ENCODE peak calls at places on chromosomes 6 and 20, in ten cellular contexts. E is GM23248, X is endodermal cell, P is mammary epithelial cell, C is DND-41, Y is RWPE2, D is esophagus squamous epithelium, Q is ovary, R is prostate gland, O is tibial artery. N is an unnamed sample.

GRCh38 chr6:90502381-90502780 is 84.5 kb downstream of the MAP3K7 start:
- DNase-seq in X (no peak), D (no peak), O (no peak), Q (no peak), R (no peak), E (no peak), C (no peak), Y (no peak), P (no peak), N (no peak)

GRCh38 chr6:79536615-79536968 is 638 bp downstream of the LCA5 start:
- DNase-seq in Y (no peak), X (no peak), D (no peak), P (peak; percentile 41), O (peak; percentile 56), R (peak; percentile 46), E (peak; percentile 74), Q (peak; percentile 65), C (no peak), N (no peak)

GRCh38 chr6:144284753-144285547 is at the start of gene UTRN:
- DNase-seq in O (peak; percentile 79), C (peak; percentile 75), R (peak; percentile 76), Y (peak; percentile 81), X (peak; percentile 95), D (peak; percentile 13), Q (peak; percentile 86), P (peak; percentile 83), E (peak; percentile 93), N (peak; percentile 94)

GRCh38 chr6:146027586-146028249 is 1.1 kb upstream of the GRM1 start:
- DNase-seq in C (no peak), R (no peak), X (peak; percentile 64), D (no peak), Q (no peak), P (no peak), E (peak; percentile 2), Y (no peak), O (no peak), N (peak; percentile 51)

GRCh38 chr20:38833857-38834164 is 28.3 kb downstream of the PPP1R16B start:
- DNase-seq in C (peak; percentile 22), E (no peak), Q (no peak), O (no peak), P (no peak), D (no peak), Y (no peak), X (no peak), R (no peak), N (peak; percentile 32)

GRCh38 chr6:43779864-43780260 is 9.9 kb downstream of the VEGFA start:
- DNase-seq in D (no peak), O (no peak), X (no peak), C (no peak), R (peak; percentile 75), Q (no peak), Y (no peak), E (no peak), P (no peak), N (no peak)

GRCh38 chr6:33585403-33586107 is 5.5 kb upstream of the BAK1 start:
- DNase-seq in D (no peak), R (peak; percentile 72), C (peak; percentile 88), Y (no peak), X (peak; percentile 95), P (peak; percentile 69), Q (peak; percentile 90), O (peak; percentile 78), E (peak; percentile 76), N (peak; percentile 93)

GRCh38 chr20:57695012-57695411 is 14.8 kb downstream of the PMEPA1 start:
- DNase-seq in D (no peak), Y (peak; percentile 100), O (no peak), C (no peak), P (peak; percentile 94), X (no peak), Q (no peak), E (no peak), R (peak; percentile 78), N (no peak)

DNA sequence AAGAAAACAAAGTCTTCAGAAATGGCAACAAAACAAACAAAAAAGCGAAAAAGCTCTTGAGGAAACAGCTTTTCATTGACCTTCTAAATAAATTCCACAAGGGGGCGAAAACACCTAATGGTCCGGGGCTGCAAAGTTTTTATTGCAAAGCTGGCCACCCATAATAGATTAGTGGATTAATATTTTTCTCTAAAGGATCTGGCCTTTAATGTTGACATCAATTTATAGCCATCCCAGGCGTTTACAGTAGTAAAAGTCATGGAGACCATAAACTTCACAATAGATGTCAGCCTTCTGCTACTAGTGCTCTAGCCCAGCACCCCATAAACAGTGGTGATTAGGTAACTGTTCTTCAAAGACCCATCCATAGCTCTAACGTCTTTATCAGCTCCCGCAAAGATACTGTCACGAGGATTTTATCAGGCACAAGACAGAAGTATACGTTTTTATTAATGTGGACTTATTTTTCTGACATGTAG is 4.8 kb downstream of the CITED2 start:
- DNase-seq in C (peak; percentile 15), O (no peak), Y (no peak), P (peak; percentile 21), D (no peak), E (peak; percentile 88), Q (no peak), R (no peak), X (peak; percentile 50), N (no peak)
- H3K4me3 ChIP-seq in C (no peak overlapping the region), O (peak overlapping the region; percentile 89), Y (no peak overlapping the region), P (no peak overlapping the region), D (no peak overlapping the region), E (peak overlapping the region; percentile 97), Q (peak overlapping the region; percentile 96), R (no peak overlapping the region), X (peak overlapping the region; percentile 73), N (no peak overlapping the region)

DNA sequence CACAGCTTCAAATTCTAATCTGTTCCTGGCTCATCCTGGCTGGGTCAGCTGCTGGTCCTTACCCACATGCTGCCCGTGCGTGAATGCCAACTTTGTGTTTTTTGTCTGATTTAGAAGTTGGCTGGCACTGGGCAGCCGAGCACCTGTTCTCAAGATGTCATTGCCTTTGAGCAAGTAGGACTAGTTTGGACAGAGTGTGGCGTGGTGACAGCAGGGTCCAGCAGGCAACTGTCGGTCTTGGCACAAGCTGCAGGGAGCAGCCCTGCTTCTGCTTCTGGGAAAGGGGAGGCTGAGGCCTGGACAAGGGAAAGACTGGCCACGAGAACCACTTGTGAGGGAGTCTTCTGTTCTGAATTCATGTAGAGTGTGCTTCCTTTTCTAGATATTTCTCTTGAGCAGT is 26.3 kb upstream of the ADRM1 start:
- DNase-seq in E (no peak), Y (no peak), Q (no peak), C (no peak), O (no peak), D (no peak), P (no peak), R (no peak), X (no peak), N (no peak)
- H3K36me3 ChIP-seq in E (peaks cover 4% of the 10 kb centered on the region), Y (peaks cover 80% of the 10 kb centered on the region), Q (no peaks in the 10 kb centered on the region), C (peaks cover 74% of the 10 kb centered on the region), O (peaks cover 85% of the 10 kb centered on the region), D (peaks cover 97% of the 10 kb centered on the region), P (peaks cover 14% of the 10 kb centered on the region), R (peaks cover 3% of the 10 kb centered on the region), X (peaks cover 59% of the 10 kb centered on the region), N (peaks cover 30% of the 10 kb centered on the region)

GRCh38 chr6:50707191-50707590 is 6.1 kb upstream of the TFAP2D start:
- DNase-seq in X (no peak), Y (no peak), E (no peak), R (no peak), Q (no peak), C (no peak), D (no peak), P (no peak), O (no peak), N (peak; percentile 50)

GRCh38 chr6:50708664-50709365 is 4.5 kb upstream of the TFAP2D start:
- DNase-seq in E (no peak), O (no peak), X (no peak), Q (no peak), C (no peak), R (no peak), Y (no peak), P (no peak), D (no peak), N (no peak)

GRCh38 chr6:50709366-50709734 is 4.0 kb upstream of the TFAP2D start:
- DNase-seq in Q (no peak), P (no peak), C (no peak), D (no peak), E (no peak), R (no peak), O (no peak), X (no peak), Y (no peak), N (no peak)

GRCh38 chr6:50706575-50706974 is 6.8 kb upstream of the TFAP2D start:
- DNase-seq in R (no peak), Y (no peak), D (no peak), X (peak; percentile 88), Q (no peak), C (no peak), P (no peak), O (no peak), E (no peak), N (peak; percentile 61)

DNA sequence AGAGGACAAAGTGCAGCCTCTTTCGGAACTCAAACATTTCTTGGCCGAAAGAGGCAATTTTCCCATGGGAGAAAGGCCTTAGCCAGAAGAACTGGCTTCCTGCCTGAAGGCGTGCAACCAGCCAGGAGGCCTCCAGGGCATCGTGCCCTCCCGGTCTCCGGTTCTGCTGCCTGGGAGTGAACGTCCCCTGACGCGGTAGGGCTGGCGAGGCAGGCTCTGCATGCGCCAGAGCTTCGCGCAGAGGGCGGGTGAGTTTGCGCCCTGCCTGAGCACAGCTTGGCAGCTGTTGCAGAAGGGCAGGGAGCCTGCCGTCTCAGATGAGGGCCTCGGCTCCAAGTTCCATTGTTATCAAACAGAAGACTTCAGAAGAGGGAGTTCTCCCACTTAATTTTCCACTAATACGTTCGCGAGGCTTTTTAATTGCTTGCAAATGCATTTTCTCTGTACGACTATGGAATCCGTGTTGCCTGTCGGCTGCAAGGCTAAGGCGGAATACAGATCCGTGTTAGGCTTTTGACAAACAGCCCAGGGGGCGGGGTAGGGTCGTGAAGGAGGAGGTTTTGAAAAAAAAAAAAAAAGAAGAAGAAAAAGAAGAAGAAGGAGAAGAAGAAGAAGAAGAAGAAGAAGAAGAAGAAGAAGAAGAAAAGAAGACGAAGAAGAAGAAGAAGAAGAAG is 5.5 kb upstream of the TFAP2D start:
- DNase-seq in Y (no peak), Q (peak; percentile 34), E (no peak), C (no peak), D (no peak), R (no peak), O (no peak), X (peak; percentile 81), P (no peak), N (peak; percentile 68)
- H3K27me3 ChIP-seq in Y (peaks cover 66% of the 10 kb centered on the region), Q (no peaks in the 10 kb centered on the region), E (peaks cover 4% of the 10 kb centered on the region), C (no peaks in the 10 kb centered on the region), D (peaks cover 96% of the 10 kb centered on the region), R (peaks cover 3% of the 10 kb centered on the region), O (peaks cover 52% of the 10 kb centered on the region), X (peaks cover 94% of the 10 kb centered on the region), P (peaks cover 41% of the 10 kb centered on the region), N (peaks cover 91% of the 10 kb centered on the region)

GRCh38 chr6:56378507-56378906 is 131.1 kb upstream of the COL21A1 start:
- DNase-seq in X (no peak), E (no peak), D (no peak), R (no peak), Y (no peak), P (no peak), O (no peak), C (no peak), Q (no peak), N (no peak)

GRCh38 chr6:56375806-56376205 is 128.4 kb upstream of the COL21A1 start:
- DNase-seq in C (no peak), D (no peak), O (no peak), Q (no peak), X (no peak), Y (no peak), E (no peak), P (no peak), R (no peak), N (no peak)

GRCh38 chr6:56377295-56377694 is 129.9 kb upstream of the COL21A1 start:
- DNase-seq in C (no peak), Q (no peak), D (no peak), Y (no peak), E (no peak), O (no peak), P (no peak), R (no peak), X (no peak), N (no peak)

GRCh38 chr6:56372621-56373020 is 125.2 kb upstream of the COL21A1 start:
- DNase-seq in R (no peak), C (no peak), Q (no peak), E (no peak), D (no peak), O (no peak), Y (no peak), X (no peak), P (peak; percentile 37), N (no peak)

GRCh38 chr6:56374841-56375369 is 127.5 kb upstream of the COL21A1 start:
- DNase-seq in D (no peak), Y (no peak), C (no peak), E (peak; percentile 86), Q (no peak), O (no peak), R (no peak), X (no peak), P (peak; percentile 62), N (no peak)
- H3K4me3 ChIP-seq in D (no peak overlapping the region), Y (no peak overlapping the region), C (no peak overlapping the region), E (peak overlapping the region; percentile 46), Q (peak overlapping the region; percentile 8), O (peak overlapping the region; percentile 13), R (no peak overlapping the region), X (no peak overlapping the region), P (no peak overlapping the region), N (no peak overlapping the region)